ENCODE peak calls at places on chromosomes 7 and 10, in nine cellular contexts. S, K, C, G, E, H, B, M and X are unnamed samples.

GRCh38 chr10:47346572-47347302 is 1.4 kb upstream of the RBP3 start:
- DNase-seq in K (peak), S (no peak), C (no peak), B (no peak), E (no peak), G (peak), M (no peak), H (no peak), X (no peak)

GRCh38 chr10:21534611-21535493 is 820 bp downstream of the MLLT10 start:
- DNase-seq in S (peak), B (peak), K (peak), H (peak), E (peak), C (no peak), M (peak), G (peak), X (peak)

GRCh38 chr7:158782638-158783490 is 46.4 kb downstream of the ESYT2 start:
- DNase-seq in H (no peak), E (no peak), M (peak), K (no peak), B (no peak), S (peak), G (no peak), C (no peak), X (no peak)

GRCh38 chr10:63588436-63589180 is 67.4 kb downstream of the REEP3 start:
- DNase-seq in M (no peak), K (no peak), B (no peak), G (no peak), H (no peak), E (no peak), S (no peak), C (no peak), X (no peak)

GRCh38 chr7:100801833-100802568 is 25.3 kb downstream of the EPHB4 start:
- DNase-seq in B (no peak), E (no peak), M (peak), C (no peak), K (no peak), S (peak), G (no peak), H (no peak), X (peak)

GRCh38 chr10:21526184-21526951 is 886 bp upstream of the SKIDA1 start:
- DNase-seq in M (peak), G (peak), C (no peak), S (peak), K (no peak), E (peak), H (peak), B (peak), X (peak)

GRCh38 chr10:128324058-128324457 is 197.8 kb upstream of the MKI67 start:
- DNase-seq in E (no peak), H (no peak), C (no peak), S (peak), M (peak), G (peak), B (peak), K (peak), X (peak)

GRCh38 chr7:66198956-66199355 is 6.2 kb upstream of the TPST1 start:
- DNase-seq in S (no peak), C (no peak), K (no peak), M (no peak), E (no peak), G (no peak), B (no peak), H (no peak), X (no peak)

GRCh38 chr10:110932505-110933180 is 13.2 kb downstream of the SHOC2 start:
- DNase-seq in E (no peak), C (no peak), H (no peak), B (no peak), S (no peak), M (no peak), G (no peak), K (no peak), X (no peak)

GRCh38 chr10:73899401-73899780 is 11.5 kb upstream of the PLAU start:
- DNase-seq in E (no peak), H (no peak), B (no peak), G (no peak), M (no peak), C (no peak), S (peak), K (no peak), X (no peak)

GRCh38 chr7:68243128-68243527 is 1246.5 kb downstream of the TYW1 start:
- DNase-seq in H (no peak), S (no peak), C (no peak), B (no peak), K (no peak), M (no peak), E (no peak), G (no peak), X (no peak)

GRCh38 chr10:86258940-86259339 is 107.7 kb downstream of the GRID1 start:
- DNase-seq in H (no peak), S (no peak), M (no peak), B (no peak), K (no peak), C (no peak), E (no peak), G (no peak), X (no peak)

GRCh38 chr7:158246960-158247673 is 340.5 kb downstream of the PTPRN2 start:
- DNase-seq in C (no peak), H (no peak), M (no peak), G (no peak), B (no peak), S (no peak), E (no peak), K (no peak), X (no peak)

GRCh38 chr10:113093188-113094113 is 143.4 kb downstream of the TCF7L2 start:
- DNase-seq in B (no peak), K (no peak), G (no peak), C (no peak), S (peak), M (no peak), H (no peak), E (no peak), X (no peak)